ENCODE peak calls at places on chromosome 20, in four cellular contexts. One of them, this sample, is unnamed.

GRCh38 chr20:64212750-64213149 is 42.8 kb upstream of the PCMTD2 start:
- DNase-seq in uterus: peak
- DNase-seq in brain microvascular endothelial cell: no peak
- DNase-seq in ascending aorta: no peak
- DNase-seq in this sample: no peak

GRCh38 chr20:29689411-29690225 is 1567.8 kb upstream of the DEFB115 start:
- DNase-seq in uterus: no peak
- DNase-seq in brain microvascular endothelial cell: no peak
- DNase-seq in ascending aorta: no peak
- DNase-seq in this sample: no peak

GRCh38 chr20:24736844-24737211 is 212.2 kb upstream of the CST7 start:
- DNase-seq in uterus: no peak
- DNase-seq in brain microvascular endothelial cell: no peak
- DNase-seq in ascending aorta: no peak
- DNase-seq in this sample: no peak

GRCh38 chr20:227439-228105 is 514 bp downstream of the DEFB129 start:
- DNase-seq in uterus: no peak
- DNase-seq in brain microvascular endothelial cell: no peak
- DNase-seq in ascending aorta: no peak
- DNase-seq in this sample: no peak

GRCh38 chr20:16810216-16810615 is 62.1 kb downstream of the OTOR start:
- DNase-seq in uterus: no peak
- DNase-seq in brain microvascular endothelial cell: no peak
- DNase-seq in ascending aorta: no peak
- DNase-seq in this sample: no peak

GRCh38 chr20:59007758-59008511 is 881 bp upstream of the CTSZ start:
- DNase-seq in uterus: no peak
- DNase-seq in brain microvascular endothelial cell: no peak
- DNase-seq in ascending aorta: no peak
- DNase-seq in this sample: peak

GRCh38 chr20:33211817-33212424 is 5.2 kb upstream of the BPIFA3 start:
- DNase-seq in uterus: no peak
- DNase-seq in brain microvascular endothelial cell: peak
- DNase-seq in ascending aorta: no peak
- DNase-seq in this sample: peak

GRCh38 chr20:31901615-31902014 is 31.2 kb downstream of the TTLL9 start:
- DNase-seq in uterus: no peak
- DNase-seq in brain microvascular endothelial cell: no peak
- DNase-seq in ascending aorta: no peak
- DNase-seq in this sample: no peak

GRCh38 chr20:48012401-48012974 is 227.2 kb upstream of the SULF2 start:
- DNase-seq in uterus: no peak
- DNase-seq in brain microvascular endothelial cell: peak
- DNase-seq in ascending aorta: no peak
- DNase-seq in this sample: no peak

GRCh38 chr20:58515240-58516212 is at the start of gene APCDD1L:
- DNase-seq in uterus: peak
- DNase-seq in brain microvascular endothelial cell: no peak
- DNase-seq in ascending aorta: no peak
- DNase-seq in this sample: no peak

GRCh38 chr20:34639755-34640222 is 37.1 kb downstream of the PIGU start:
- DNase-seq in uterus: no peak
- DNase-seq in brain microvascular endothelial cell: no peak
- DNase-seq in ascending aorta: no peak
- DNase-seq in this sample: no peak

GRCh38 chr20:1327827-1328679 is 886 bp downstream of the SDCBP2 start:
- DNase-seq in uterus: peak
- DNase-seq in brain microvascular endothelial cell: no peak
- DNase-seq in ascending aorta: no peak
- DNase-seq in this sample: no peak

GRCh38 chr20:31605902-31606677 is 1.0 kb downstream of the ID1 start:
- DNase-seq in uterus: peak
- DNase-seq in brain microvascular endothelial cell: no peak
- DNase-seq in ascending aorta: no peak
- DNase-seq in this sample: no peak

GRCh38 chr20:16272961-16273360 is 300.3 kb downstream of the KIF16B start:
- DNase-seq in uterus: no peak
- DNase-seq in brain microvascular endothelial cell: no peak
- DNase-seq in ascending aorta: no peak
- DNase-seq in this sample: no peak

GRCh38 chr20:61659652-61660346 is 405.9 kb downstream of the TAF4 start:
- DNase-seq in uterus: no peak
- DNase-seq in brain microvascular endothelial cell: no peak
- DNase-seq in ascending aorta: no peak
- DNase-seq in this sample: no peak

GRCh38 chr20:58196402-58197184 is 31.9 kb downstream of the ANKRD60 start:
- DNase-seq in uterus: no peak
- DNase-seq in brain microvascular endothelial cell: no peak
- DNase-seq in ascending aorta: no peak
- DNase-seq in this sample: no peak

GRCh38 chr20:52231230-52231746 is 39.7 kb upstream of the ZFP64 start:
- DNase-seq in uterus: no peak
- DNase-seq in brain microvascular endothelial cell: no peak
- DNase-seq in ascending aorta: no peak
- DNase-seq in this sample: no peak

GRCh38 chr20:52798124-52798523 is 174.0 kb upstream of the TSHZ2 start:
- DNase-seq in uterus: no peak
- DNase-seq in brain microvascular endothelial cell: no peak
- DNase-seq in ascending aorta: no peak
- DNase-seq in this sample: no peak

GRCh38 chr20:25042531-25043498 is 15.1 kb downstream of the ACSS1 start:
- DNase-seq in uterus: no peak
- DNase-seq in brain microvascular endothelial cell: no peak
- DNase-seq in ascending aorta: no peak
- DNase-seq in this sample: no peak

GRCh38 chr20:2230671-2231488 is 64.9 kb upstream of the TGM3 start:
- DNase-seq in uterus: no peak
- DNase-seq in brain microvascular endothelial cell: no peak
- DNase-seq in ascending aorta: no peak
- DNase-seq in this sample: no peak

GRCh38 chr20:59403261-59403961 is 103.0 kb downstream of the EDN3 start:
- DNase-seq in uterus: no peak
- DNase-seq in brain microvascular endothelial cell: peak
- DNase-seq in ascending aorta: no peak
- DNase-seq in this sample: no peak

GRCh38 chr20:59221049-59221748 is 57.6 kb downstream of the ZNF831 start:
- DNase-seq in uterus: no peak
- DNase-seq in brain microvascular endothelial cell: no peak
- DNase-seq in ascending aorta: no peak
- DNase-seq in this sample: no peak

GRCh38 chr20:1952737-1953530 is 40.9 kb downstream of the PDYN start:
- DNase-seq in uterus: no peak
- DNase-seq in brain microvascular endothelial cell: no peak
- DNase-seq in ascending aorta: no peak
- DNase-seq in this sample: no peak

GRCh38 chr20:34566978-34567884 is 8.7 kb downstream of the MAP1LC3A start:
- DNase-seq in uterus: no peak
- DNase-seq in brain microvascular endothelial cell: no peak
- DNase-seq in ascending aorta: no peak
- DNase-seq in this sample: no peak

GRCh38 chr20:53660078-53660909 is 66.7 kb upstream of the ZNF217 start:
- DNase-seq in uterus: peak
- DNase-seq in brain microvascular endothelial cell: no peak
- DNase-seq in ascending aorta: no peak
- DNase-seq in this sample: no peak

GRCh38 chr20:1467355-1468116 is 887 bp upstream of the NSFL1C start:
- DNase-seq in uterus: no peak
- DNase-seq in brain microvascular endothelial cell: no peak
- DNase-seq in ascending aorta: no peak
- DNase-seq in this sample: no peak

GRCh38 chr20:49697071-49697470 is 16.6 kb downstream of the B4GALT5 start:
- DNase-seq in uterus: no peak
- DNase-seq in brain microvascular endothelial cell: no peak
- DNase-seq in ascending aorta: no peak
- DNase-seq in this sample: no peak

GRCh38 chr20:1345030-1345755 is 16.3 kb upstream of the SDCBP2 start:
- DNase-seq in uterus: no peak
- DNase-seq in brain microvascular endothelial cell: no peak
- DNase-seq in ascending aorta: no peak
- DNase-seq in this sample: no peak

GRCh38 chr20:3115190-3116107 is 30.9 kb upstream of the AVP start:
- DNase-seq in uterus: no peak
- DNase-seq in brain microvascular endothelial cell: peak
- DNase-seq in ascending aorta: no peak
- DNase-seq in this sample: peak

GRCh38 chr20:8581451-8582183 is 449.6 kb downstream of the PLCB1 start:
- DNase-seq in uterus: no peak
- DNase-seq in brain microvascular endothelial cell: no peak
- DNase-seq in ascending aorta: no peak
- DNase-seq in this sample: no peak

GRCh38 chr20:52152921-52153320 is 38.7 kb downstream of the ZFP64 start:
- DNase-seq in uterus: no peak
- DNase-seq in brain microvascular endothelial cell: no peak
- DNase-seq in ascending aorta: no peak
- DNase-seq in this sample: no peak

GRCh38 chr20:10861086-10861485 is 187.3 kb upstream of the JAG1 start:
- DNase-seq in uterus: no peak
- DNase-seq in brain microvascular endothelial cell: peak
- DNase-seq in ascending aorta: no peak
- DNase-seq in this sample: no peak

GRCh38 chr20:46308258-46309157 is at the start of gene CDH22:
- DNase-seq in uterus: no peak
- DNase-seq in brain microvascular endothelial cell: no peak
- DNase-seq in ascending aorta: no peak
- DNase-seq in this sample: peak

GRCh38 chr20:2698912-2699311 is 6.3 kb downstream of the EBF4 start:
- DNase-seq in uterus: no peak
- DNase-seq in brain microvascular endothelial cell: no peak
- DNase-seq in ascending aorta: no peak
- DNase-seq in this sample: no peak

GRCh38 chr20:8394308-8394945 is 262.4 kb downstream of the PLCB1 start:
- DNase-seq in uterus: no peak
- DNase-seq in brain microvascular endothelial cell: peak
- DNase-seq in ascending aorta: no peak
- DNase-seq in this sample: no peak

GRCh38 chr20:36084897-36085617 is 69.5 kb upstream of the EPB41L1 start:
- DNase-seq in uterus: no peak
- DNase-seq in brain microvascular endothelial cell: peak
- DNase-seq in ascending aorta: no peak
- DNase-seq in this sample: no peak

GRCh38 chr20:47360207-47360488 is 3.6 kb upstream of the ZMYND8 start:
- DNase-seq in uterus: peak
- DNase-seq in brain microvascular endothelial cell: no peak
- DNase-seq in ascending aorta: no peak
- DNase-seq in this sample: no peak

GRCh38 chr20:17431621-17432364 is 99.4 kb downstream of the BFSP1 start:
- DNase-seq in uterus: peak
- DNase-seq in brain microvascular endothelial cell: peak
- DNase-seq in ascending aorta: no peak
- DNase-seq in this sample: peak

DNA sequence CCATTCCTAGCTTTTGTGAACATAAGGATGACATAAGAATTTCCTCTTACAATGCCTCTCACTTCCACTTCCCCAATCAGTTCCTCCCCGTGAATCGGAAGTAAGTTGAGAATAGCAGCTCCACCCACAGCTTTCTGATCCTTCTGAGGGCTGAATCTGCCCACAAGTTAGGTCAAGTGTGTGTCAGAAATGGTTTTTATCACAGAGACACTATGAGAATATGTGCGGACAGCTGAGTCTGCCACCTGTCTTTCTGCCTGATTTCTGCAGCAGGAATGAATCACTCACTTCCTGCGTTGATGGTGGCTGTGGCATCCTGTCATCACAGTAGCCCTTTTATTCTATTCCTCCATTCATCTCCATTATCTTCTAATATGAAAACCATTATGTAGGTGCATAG is 70.2 kb downstream of the RIN2 start:
- DNase-seq in uterus: no peak
- DNase-seq in brain microvascular endothelial cell: peak
- DNase-seq in ascending aorta: no peak
- DNase-seq in this sample: no peak
- H3K27ac ChIP-seq in uterus: no peak
- H3K27ac ChIP-seq in brain microvascular endothelial cell: peak
- H3K27ac ChIP-seq in ascending aorta: no peak
- H3K27ac ChIP-seq in this sample: no peak

DNA sequence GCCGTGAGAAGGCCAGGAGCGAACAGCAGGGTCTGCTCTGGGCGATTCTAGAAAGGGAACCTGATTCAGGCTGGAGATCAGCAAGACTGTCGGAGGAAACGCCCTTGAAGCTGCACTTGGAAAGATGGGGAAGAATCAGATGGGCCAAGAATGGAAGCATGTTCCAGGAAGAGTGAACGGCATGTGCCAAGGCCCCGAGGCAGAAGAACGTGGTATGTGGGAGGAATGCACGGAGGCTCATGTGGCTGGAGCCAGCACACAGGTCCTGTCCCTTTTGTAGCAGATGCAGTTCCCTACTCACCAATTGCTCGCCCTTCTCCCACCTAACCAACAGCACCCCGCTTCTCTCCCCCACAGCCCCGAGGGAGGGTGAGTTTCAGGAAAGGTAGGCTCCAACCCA is 180.6 kb downstream of the TFAP2C start:
- DNase-seq in uterus: no peak
- DNase-seq in brain microvascular endothelial cell: no peak
- DNase-seq in ascending aorta: no peak
- DNase-seq in this sample: no peak
- H3K27ac ChIP-seq in uterus: no peak
- H3K27ac ChIP-seq in brain microvascular endothelial cell: no peak
- H3K27ac ChIP-seq in ascending aorta: no peak
- H3K27ac ChIP-seq in this sample: no peak

GRCh38 chr20:39108746-39109145 is 146.6 kb downstream of the DHX35 start:
- DNase-seq in uterus: no peak
- DNase-seq in brain microvascular endothelial cell: no peak
- DNase-seq in ascending aorta: no peak
- DNase-seq in this sample: no peak
- H3K27ac ChIP-seq in uterus: no peak
- H3K27ac ChIP-seq in brain microvascular endothelial cell: no peak
- H3K27ac ChIP-seq in ascending aorta: no peak
- H3K27ac ChIP-seq in this sample: no peak

DNA sequence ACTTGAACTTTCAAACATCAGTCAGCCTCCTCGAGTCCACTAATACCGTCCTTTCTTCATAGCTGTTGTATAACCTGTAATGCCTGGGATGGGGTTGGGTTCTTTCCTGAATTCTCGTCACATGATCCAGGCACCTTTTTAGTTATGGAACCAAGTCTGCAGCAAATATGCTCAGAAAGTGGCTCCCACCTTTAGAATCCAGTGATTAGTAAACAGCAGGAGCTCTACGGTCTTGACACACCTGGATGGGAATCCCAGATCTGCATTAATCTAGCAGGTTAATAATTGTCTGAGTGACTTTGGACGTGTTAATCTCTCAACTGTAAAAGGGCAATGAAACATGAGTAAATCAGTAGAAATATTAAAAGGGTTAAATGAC is 729 bp upstream of the ZHX3 start:
- DNase-seq in uterus: no peak
- DNase-seq in brain microvascular endothelial cell: no peak
- DNase-seq in ascending aorta: no peak
- DNase-seq in this sample: no peak
- H3K27ac ChIP-seq in uterus: peak
- H3K27ac ChIP-seq in brain microvascular endothelial cell: no peak
- H3K27ac ChIP-seq in ascending aorta: peak
- H3K27ac ChIP-seq in this sample: peak

GRCh38 chr20:37315293-37316110 is 26.0 kb downstream of the MANBAL start:
- DNase-seq in uterus: peak
- DNase-seq in brain microvascular endothelial cell: peak
- DNase-seq in ascending aorta: no peak
- DNase-seq in this sample: no peak
- H3K27ac ChIP-seq in uterus: peak
- H3K27ac ChIP-seq in brain microvascular endothelial cell: peak
- H3K27ac ChIP-seq in ascending aorta: peak
- H3K27ac ChIP-seq in this sample: no peak

GRCh38 chr20:56358600-56359211 is at the start of gene FAM210B:
- DNase-seq in uterus: peak
- DNase-seq in brain microvascular endothelial cell: peak
- DNase-seq in ascending aorta: peak
- DNase-seq in this sample: peak
- H3K27ac ChIP-seq in uterus: peak
- H3K27ac ChIP-seq in brain microvascular endothelial cell: peak
- H3K27ac ChIP-seq in ascending aorta: peak
- H3K27ac ChIP-seq in this sample: no peak